ENCODE peak calls at places on chromosomes 7 and 10, in five cellular contexts. T is suprapubic skin, X is NCI-H1694, Y is NCI-H82, M is M059J. U is an unnamed sample.

GRCh38 chr10:58326967-58327381 is 7.8 kb upstream of the UBE2D1 start:
- DNase-seq in M (no peak), Y (no peak), T (peak), X (no peak), U (no peak)

GRCh38 chr7:42237891-42238531 is 1.0 kb upstream of the GLI3 start:
- DNase-seq in Y (peak), T (peak), M (peak), X (no peak), U (peak)

GRCh38 chr7:44965937-44966730 is 12.7 kb downstream of the MYO1G start:
- DNase-seq in M (no peak), T (peak), Y (no peak), X (no peak), U (no peak)

GRCh38 chr7:1868400-1869165 is 198.5 kb downstream of the ELFN1 start:
- DNase-seq in X (no peak), T (no peak), M (no peak), Y (no peak), U (no peak)

GRCh38 chr7:39670052-39670451 is 46.7 kb downstream of the RALA start:
- DNase-seq in M (no peak), T (no peak), X (no peak), Y (no peak), U (no peak)

GRCh38 chr10:46522295-46523118 is 34.0 kb downstream of the GPRIN2 start:
- DNase-seq in X (no peak), Y (no peak), T (no peak), M (no peak), U (no peak)

GRCh38 chr7:47143344-47143743 is 438.6 kb downstream of the TNS3 start:
- DNase-seq in X (no peak), Y (no peak), T (no peak), M (peak), U (no peak)

GRCh38 chr7:45084901-45085618 is 3.7 kb downstream of the NACAD start:
- DNase-seq in T (peak), Y (no peak), M (no peak), X (no peak), U (no peak)

GRCh38 chr10:33005322-33006282 is 47.6 kb upstream of the ITGB1 start:
- DNase-seq in T (peak), X (peak), M (peak), Y (no peak), U (peak)

GRCh38 chr10:4241724-4242345 is 456.8 kb upstream of the KLF6 start:
- DNase-seq in X (no peak), T (no peak), M (peak), Y (no peak), U (no peak)

GRCh38 chr10:15440204-15440711 is 69.2 kb upstream of the FAM171A1 start:
- DNase-seq in T (no peak), Y (no peak), X (no peak), M (no peak), U (no peak)

GRCh38 chr10:11522821-11523245 is 88.6 kb downstream of the USP6NL start:
- DNase-seq in X (no peak), M (no peak), T (no peak), Y (no peak), U (no peak)

GRCh38 chr7:136452948-136453347 is 415.5 kb upstream of the CHRM2 start:
- DNase-seq in Y (no peak), X (no peak), M (no peak), T (no peak), U (no peak)

GRCh38 chr7:106083717-106084116 is 28.4 kb downstream of the SYPL1 start:
- DNase-seq in Y (no peak), X (no peak), M (no peak), T (no peak), U (no peak)

GRCh38 chr10:125122566-125122965 is 37.8 kb downstream of the CTBP2 start:
- DNase-seq in M (no peak), Y (no peak), T (no peak), X (no peak), U (no peak)

GRCh38 chr7:81045491-81045890 is 126.6 kb upstream of the SEMA3C start:
- DNase-seq in X (no peak), Y (no peak), T (no peak), M (no peak), U (no peak)

GRCh38 chr10:24456319-24456718 is 247.4 kb downstream of the KIAA1217 start:
- DNase-seq in T (no peak), X (no peak), Y (peak), M (peak), U (no peak)

GRCh38 chr10:58352956-58353610 is 18.3 kb downstream of the UBE2D1 start:
- DNase-seq in X (no peak), T (no peak), Y (peak), M (peak), U (no peak)

GRCh38 chr10:113610636-113611601 is 52.9 kb downstream of the NRAP start:
- DNase-seq in Y (no peak), T (no peak), X (no peak), M (peak), U (no peak)

GRCh38 chr10:105743343-105744056 is 1102.4 kb downstream of the SORCS3 start:
- DNase-seq in Y (no peak), T (no peak), X (no peak), M (no peak), U (no peak)

GRCh38 chr10:99115703-99116102 is 119.9 kb downstream of the HPSE2 start:
- DNase-seq in X (no peak), T (no peak), Y (no peak), M (no peak), U (no peak)

GRCh38 chr10:122445469-122445868 is 9.0 kb upstream of the ARMS2 start:
- DNase-seq in X (no peak), T (no peak), M (no peak), Y (no peak), U (no peak)

GRCh38 chr10:69648461-69648860 is 18.4 kb downstream of the FAM241B start:
- DNase-seq in T (no peak), Y (no peak), M (no peak), X (no peak), U (no peak)

GRCh38 chr10:132933308-132934042 is 8.9 kb downstream of the CFAP46 start:
- DNase-seq in Y (no peak), T (no peak), X (no peak), M (no peak), U (no peak)

GRCh38 chr10:124626759-124627380 is 117.3 kb downstream of the FAM53B start:
- DNase-seq in T (no peak), M (no peak), X (no peak), Y (no peak), U (peak)

GRCh38 chr7:27723086-27723485 is 16.9 kb upstream of the TAX1BP1 start:
- DNase-seq in X (peak), Y (peak), T (no peak), M (peak), U (no peak)

U was measured in GM12865.